ENCODE peak calls at places on chromosomes 6 and 20, in eight cellular contexts. N, Q, T, I, J, M, O and B are unnamed samples.

GRCh38 chr6:65760285-65760684 is 53.3 kb upstream of the EYS start:
- DNase-seq in T (no peak), Q (no peak), M (peak), N (no peak), J (no peak), I (peak), O (no peak), B (no peak)

GRCh38 chr20:36802326-36803223 is 29.0 kb upstream of the DSN1 start:
- DNase-seq in Q (no peak), J (no peak), T (peak), N (no peak), M (no peak), I (peak), O (no peak), B (no peak)

GRCh38 chr6:157602521-157603288 is 220.3 kb upstream of the SNX9 start:
- DNase-seq in N (no peak), I (no peak), O (peak), Q (no peak), M (no peak), T (no peak), J (no peak), B (no peak)

GRCh38 chr6:109478848-109479624 is 4.0 kb downstream of the ZBTB24 start:
- DNase-seq in T (no peak), I (no peak), N (no peak), M (no peak), J (no peak), Q (no peak), O (no peak), B (no peak)

GRCh38 chr20:3203315-3204123 is 963 bp downstream of the DDRGK1 start:
- DNase-seq in Q (no peak), J (no peak), M (no peak), N (peak), I (no peak), O (no peak), T (peak), B (no peak)

GRCh38 chr6:67411036-67411435 is 1224.0 kb upstream of the ADGRB3 start:
- DNase-seq in O (no peak), Q (no peak), M (no peak), J (no peak), I (no peak), N (no peak), T (no peak), B (no peak)

GRCh38 chr6:42279966-42280629 is 62.4 kb upstream of the MRPS10 start:
- DNase-seq in Q (no peak), M (no peak), N (peak), J (no peak), T (no peak), O (peak), I (peak), B (no peak)

GRCh38 chr20:54122189-54122588 is 51.6 kb downstream of the CYP24A1 start:
- DNase-seq in Q (no peak), I (peak), N (no peak), J (no peak), O (peak), M (no peak), T (no peak), B (no peak)

GRCh38 chr6:73285674-73286283 is 22.8 kb upstream of the KHDC1 start:
- DNase-seq in I (peak), O (no peak), M (peak), T (peak), N (no peak), Q (no peak), J (no peak), B (no peak)

GRCh38 chr6:38588631-38589366 is 50.9 kb downstream of the BTBD9 start:
- DNase-seq in Q (no peak), M (no peak), J (no peak), N (no peak), O (no peak), I (peak), T (peak), B (no peak)

GRCh38 chr6:26053929-26054658 is 33.1 kb upstream of the HFE start:
- DNase-seq in J (no peak), N (no peak), Q (no peak), O (no peak), I (peak), M (no peak), T (peak), B (no peak)

GRCh38 chr6:134421496-134421895 is 103.6 kb upstream of the SGK1 start:
- DNase-seq in N (no peak), I (peak), M (no peak), O (no peak), Q (no peak), T (no peak), J (no peak), B (no peak)

GRCh38 chr6:146860583-146860982 is 261.8 kb downstream of the ADGB start:
- DNase-seq in Q (peak), M (no peak), N (no peak), J (no peak), I (no peak), O (no peak), T (no peak), B (no peak)

GRCh38 chr6:129886401-129887155 is 25.5 kb upstream of the TMEM244 start:
- DNase-seq in N (no peak), J (no peak), Q (no peak), T (no peak), M (no peak), O (no peak), I (no peak), B (no peak)

GRCh38 chr6:116070990-116071389 is 10.3 kb upstream of the FRK start:
- DNase-seq in M (no peak), Q (no peak), N (no peak), J (no peak), I (peak), T (no peak), O (no peak), B (no peak)

GRCh38 chr6:110364364-110364763 is 6.2 kb upstream of the METTL24 start:
- DNase-seq in T (no peak), O (no peak), M (no peak), I (no peak), J (no peak), Q (no peak), N (no peak), B (no peak)

GRCh38 chr6:14202947-14203346 is 85.4 kb downstream of the CD83 start:
- DNase-seq in T (no peak), N (no peak), I (no peak), M (no peak), Q (no peak), O (no peak), J (no peak), B (no peak)
- TF ChIP-seq POLR2A in T (no peak), N (no peak), I (no peak), M (no peak), Q (no peak), O (no peak), J (no peak), B (no peak)

GRCh38 chr6:23335894-23336293 is 766.5 kb downstream of the HDGFL1 start:
- DNase-seq in O (no peak), I (no peak), N (no peak), T (no peak), Q (no peak), J (no peak), M (no peak), B (no peak)

GRCh38 chr6:23343610-23344306 is 774.4 kb downstream of the HDGFL1 start:
- DNase-seq in M (no peak), O (no peak), J (no peak), I (no peak), N (no peak), T (no peak), Q (no peak), B (no peak)

GRCh38 chr6:23334360-23334759 is 765.0 kb downstream of the HDGFL1 start:
- DNase-seq in I (no peak), O (no peak), T (no peak), J (no peak), N (no peak), M (no peak), Q (no peak), B (no peak)

GRCh38 chr6:23339268-23339667 is 769.9 kb downstream of the HDGFL1 start:
- DNase-seq in N (no peak), I (no peak), M (no peak), O (no peak), Q (no peak), J (no peak), T (no peak), B (no peak)
- TF ChIP-seq CTCF in N (no peak), I (no peak), M (no peak), O (no peak), Q (no peak), J (no peak), T (no peak), B (no peak)

DNA sequence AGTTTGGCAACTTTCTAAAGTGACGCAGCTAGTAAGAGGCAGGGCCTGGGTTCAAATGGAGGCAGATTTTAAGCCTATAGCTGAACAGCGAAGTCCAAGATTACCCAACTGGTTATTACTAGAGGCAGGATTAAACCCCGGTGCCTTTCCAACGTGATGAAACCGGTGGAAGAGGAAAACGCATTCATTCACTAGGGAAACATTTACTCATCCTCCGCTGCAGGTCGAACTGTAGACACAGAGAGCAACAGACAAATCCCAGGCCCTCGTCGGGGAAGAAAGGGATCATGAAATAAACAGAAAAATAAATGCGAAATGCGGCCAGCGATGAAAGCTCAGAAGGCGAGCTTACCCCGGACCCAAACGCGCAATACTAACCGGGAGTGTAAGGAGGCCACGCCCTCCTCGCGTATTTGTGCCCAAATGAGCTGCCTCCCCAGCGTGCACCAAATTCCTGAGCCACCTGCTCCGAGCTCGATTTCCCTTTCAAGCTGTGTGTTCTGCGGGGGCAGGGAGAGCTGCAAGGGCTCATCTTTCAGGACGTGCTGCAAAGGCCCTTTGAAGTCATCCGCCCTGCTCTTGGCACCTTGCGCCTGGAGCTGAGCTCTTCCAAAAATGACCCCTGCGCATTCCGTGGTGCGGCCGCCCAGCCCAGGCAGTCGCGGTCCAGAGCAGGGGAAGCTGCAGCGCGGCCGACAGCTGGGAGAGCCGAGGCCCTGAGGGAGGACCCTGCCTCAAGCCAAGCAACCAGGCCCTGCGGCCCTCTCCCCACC is 46.9 kb downstream of the PDYN start:
- DNase-seq in N (peak), Q (no peak), O (peak), J (no peak), I (peak), M (no peak), T (peak), B (peak)
- TF ChIP-seq POLR2A in N (no peak), Q (no peak), O (no peak), J (no peak), I (no peak), M (no peak), T (no peak), B (no peak)

DNA sequence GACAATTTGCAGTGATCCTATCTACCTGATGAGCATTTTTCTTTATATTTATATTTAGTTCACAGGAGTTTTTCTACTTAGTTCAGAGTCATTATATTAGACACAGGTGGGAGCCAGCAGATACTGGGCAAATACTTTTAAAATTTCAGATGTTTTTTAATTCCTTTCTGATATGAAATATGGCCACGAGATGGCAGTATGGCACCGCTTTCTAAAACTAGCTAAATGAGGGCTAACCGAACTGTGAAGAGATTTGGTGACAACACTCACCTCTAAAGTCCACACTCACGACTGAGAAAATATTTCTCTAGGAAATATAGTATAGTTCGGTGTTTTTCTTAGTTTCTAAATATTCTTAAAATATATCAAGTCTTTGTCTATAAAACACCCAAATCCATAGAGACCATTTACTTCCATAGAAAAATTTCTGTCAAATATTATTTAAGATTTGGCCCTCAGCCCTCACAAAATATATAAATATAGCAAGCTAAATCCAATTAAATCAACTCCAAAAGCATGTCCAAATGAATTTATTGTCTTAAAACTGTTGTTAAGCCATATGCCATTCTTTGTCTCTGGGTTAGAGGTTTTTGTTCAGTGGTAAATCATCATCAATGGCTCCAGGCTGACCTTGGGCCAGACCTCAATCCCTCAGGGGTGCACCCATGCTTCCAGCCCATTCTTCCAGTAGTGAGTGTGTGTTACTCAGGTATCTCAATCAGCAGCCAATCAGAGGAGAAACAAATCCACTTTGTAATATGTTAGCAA is 63.6 kb downstream of the HUS1B start:
- DNase-seq in Q (peak), M (peak), N (peak), O (peak), J (no peak), I (peak), T (peak), B (peak)
- TF ChIP-seq CTCF in Q (peak), M (peak), N (no peak), O (peak), J (no peak), I (peak), T (peak), B (peak)

DNA sequence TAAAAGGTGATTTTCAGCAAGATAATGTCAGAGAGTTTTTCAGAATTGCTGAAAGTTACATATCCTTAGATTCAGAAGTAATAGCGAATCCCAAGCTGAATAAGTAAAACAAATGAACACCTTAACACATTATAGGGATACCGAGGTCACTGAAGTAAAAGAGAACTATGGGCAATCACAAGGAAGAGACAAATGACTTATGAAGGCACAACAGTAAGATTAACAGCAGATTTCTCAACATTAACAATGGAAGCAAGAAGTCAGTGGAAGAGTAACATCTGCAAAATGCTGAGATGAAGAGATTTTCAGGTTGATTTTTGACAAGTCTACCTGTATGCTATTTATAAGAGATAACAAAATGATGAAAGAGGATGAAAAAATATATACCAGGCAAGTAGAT is 86.1 kb upstream of the EZR start:
- DNase-seq in Q (no peak), O (no peak), T (no peak), I (peak), J (no peak), M (no peak), N (no peak), B (no peak)
- TF ChIP-seq POLR2A in Q (no peak), O (no peak), T (no peak), I (no peak), J (no peak), M (no peak), N (no peak), B (no peak)

DNA sequence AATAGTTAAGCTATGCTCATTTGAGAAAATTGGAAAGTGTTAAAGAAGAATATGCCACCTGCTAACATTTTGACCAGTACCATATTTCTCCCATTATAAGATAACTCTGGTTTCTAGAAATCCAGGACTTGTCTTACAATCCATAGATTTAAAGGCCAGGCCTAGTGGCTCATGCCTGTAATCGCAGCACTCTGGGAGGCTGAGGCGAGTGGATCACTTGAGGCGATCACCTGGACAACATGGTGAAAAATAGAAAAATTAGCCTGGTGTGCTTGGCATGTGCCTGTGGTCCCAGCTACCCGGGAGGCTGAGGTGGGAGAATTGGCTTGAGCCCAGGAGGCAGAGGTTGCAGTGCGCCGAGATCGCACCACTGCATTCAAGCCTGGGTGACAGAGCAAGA is 26.7 kb upstream of the MAPRE1 start:
- DNase-seq in N (no peak), T (no peak), I (no peak), J (no peak), Q (no peak), M (no peak), O (no peak), B (no peak)
- TF ChIP-seq CTCF in N (no peak), T (no peak), I (no peak), J (no peak), Q (no peak), M (no peak), O (no peak), B (no peak)

GRCh38 chr6:125961117-125961516 is 4.5 kb downstream of the HINT3 start:
- DNase-seq in O (no peak), I (no peak), T (no peak), N (no peak), M (no peak), J (no peak), Q (no peak), B (no peak)

GRCh38 chr6:125957391-125957693 is 772 bp downstream of the HINT3 start:
- DNase-seq in M (no peak), J (no peak), I (no peak), N (no peak), Q (no peak), O (no peak), T (no peak), B (no peak)

GRCh38 chr6:125954735-125955410 is 1.7 kb upstream of the HINT3 start:
- DNase-seq in J (no peak), T (no peak), N (no peak), M (no peak), I (no peak), O (no peak), Q (no peak), B (no peak)

GRCh38 chr6:125956506-125957390 is at the start of gene HINT3:
- DNase-seq in J (peak), T (peak), M (peak), O (peak), I (peak), Q (peak), N (peak), B (peak)

GRCh38 chr6:125957845-125958244 is 1.3 kb downstream of the HINT3 start:
- DNase-seq in Q (no peak), M (no peak), O (no peak), N (no peak), I (peak), T (peak), J (no peak), B (no peak)
- TF ChIP-seq POLR2A in Q (no peak), M (no peak), O (peak), N (no peak), I (no peak), T (peak), J (peak), B (no peak)